ENCODE peak calls at places on chromosomes 5 and 9, in four cellular contexts. T is sigmoid colon, K is stomach, F is tibial nerve. G is an unnamed sample. For H3K9me3, the result is how much of the 10 kb centered on the place peaks cover.

GRCh38 chr5:156475831-156476551 is 149.0 kb downstream of the SGCD start:
- DNase-seq in K (no peak), T (peak), F (peak), G (peak)

GRCh38 chr5:56580864-56581263 is 234.5 kb upstream of the MAP3K1 start:
- DNase-seq in F (no peak), K (no peak), T (no peak), G (no peak)

GRCh38 chr5:172795401-172795977 is 24.5 kb upstream of the DUSP1 start:
- DNase-seq in T (peak), K (peak), F (peak), G (peak)

GRCh38 chr5:52342361-52342760 is 445.4 kb upstream of the ITGA1 start:
- DNase-seq in F (no peak), K (no peak), T (no peak), G (no peak)

GRCh38 chr9:81389569-81389993 is 299.8 kb downstream of the TLE1 start:
- DNase-seq in K (no peak), T (peak), F (peak), G (peak)

GRCh38 chr9:19720374-19720773 is 68.5 kb downstream of the SLC24A2 start:
- DNase-seq in T (no peak), F (no peak), K (no peak), G (no peak)

GRCh38 chr5:138686668-138687067 is 66.6 kb upstream of the CTNNA1 start:
- DNase-seq in F (no peak), T (no peak), K (no peak), G (no peak)

GRCh38 chr9:135611142-135611874 is 28.0 kb downstream of the GLT6D1 start:
- DNase-seq in F (no peak), T (peak), K (no peak), G (no peak)

GRCh38 chr9:135345775-135346433 is 133.7 kb upstream of the PPP1R26 start:
- DNase-seq in K (no peak), F (no peak), T (no peak), G (no peak)

GRCh38 chr5:133400831-133401351 is 211.4 kb downstream of the FSTL4 start:
- DNase-seq in F (no peak), T (no peak), K (no peak), G (no peak)

GRCh38 chr5:128877476-128877875 is 87.8 kb upstream of the SLC27A6 start:
- DNase-seq in F (no peak), K (no peak), T (no peak), G (no peak)

GRCh38 chr5:66873990-66874389 is 277.8 kb downstream of the MAST4 start:
- DNase-seq in T (no peak), F (no peak), K (no peak), G (no peak)

GRCh38 chr5:171711631-171712030 is 74.0 kb upstream of the SMIM23 start:
- DNase-seq in K (no peak), F (no peak), T (no peak), G (no peak)

GRCh38 chr9:137650779-137651178 is 32.0 kb downstream of the EHMT1 start:
- DNase-seq in F (no peak), T (peak), K (no peak), G (no peak)

GRCh38 chr9:105656131-105656921 is 5.9 kb upstream of the TAL2 start:
- DNase-seq in K (peak), T (no peak), F (no peak), G (peak)

GRCh38 chr9:114098021-114098659 is 952 bp downstream of the KIF12 start:
- DNase-seq in K (peak), F (no peak), T (no peak), G (no peak)

GRCh38 chr9:126617003-126617739 is 3.4 kb downstream of the LMX1B start:
- DNase-seq in F (no peak), T (no peak), K (no peak), G (no peak)

GRCh38 chr9:12414514-12414913 is 278.7 kb upstream of the TYRP1 start:
- DNase-seq in K (no peak), F (no peak), T (no peak), G (no peak)

GRCh38 chr5:39013938-39014337 is 60.3 kb downstream of the RICTOR start:
- DNase-seq in K (no peak), T (no peak), F (no peak), G (no peak)

GRCh38 chr9:90433398-90433890 is 209.2 kb downstream of the DIRAS2 start:
- DNase-seq in K (peak), F (no peak), T (no peak), G (no peak)

GRCh38 chr9:22649384-22649783 is 202.8 kb downstream of the DMRTA1 start:
- DNase-seq in F (no peak), K (no peak), T (no peak), G (no peak)

GRCh38 chr9:74848150-74848525 is 39.6 kb downstream of the TRPM6 start:
- DNase-seq in T (no peak), K (no peak), F (no peak), G (no peak)

GRCh38 chr9:36040271-36040925 is 3.7 kb downstream of the RECK start:
- DNase-seq in K (no peak), T (no peak), F (no peak), G (no peak)

GRCh38 chr5:96080557-96080956 is 118.9 kb upstream of the ELL2 start:
- DNase-seq in T (no peak), K (no peak), F (no peak), G (no peak)

GRCh38 chr9:120878188-120879130 is 1.5 kb upstream of the PHF19 start:
- DNase-seq in T (no peak), F (no peak), K (no peak), G (peak)

GRCh38 chr5:394671-395155 is 48.3 kb upstream of the EXOC3 start:
- DNase-seq in F (no peak), T (peak), K (no peak), G (peak)

GRCh38 chr5:109406719-109407118 is 3.1 kb downstream of the PJA2 start:
- DNase-seq in K (no peak), F (no peak), T (no peak), G (no peak)

GRCh38 chr9:21764736-21765245 is 37.6 kb upstream of the MTAP start:
- DNase-seq in K (no peak), F (no peak), T (no peak), G (no peak)

GRCh38 chr5:40991168-40991980 is 79.8 kb downstream of the MROH2B start:
- DNase-seq in K (peak), F (peak), T (peak), G (peak)

GRCh38 chr9:92325269-92325990 is at the start of the genes CENPP and NOL8:
- DNase-seq in K (peak), T (peak), F (peak), G (peak)
- TF ChIP-seq EP300 in K (no peak), T (peak), F (no peak), G (peak)

GRCh38 chr5:169635933-169636332 is 1.1 kb upstream of the DOCK2 start:
- DNase-seq in T (no peak), K (no peak), F (no peak), G (no peak)

GRCh38 chr5:169637856-169638190 is 748 bp downstream of the DOCK2 start:
- DNase-seq in F (no peak), K (peak), T (no peak), G (no peak)

GRCh38 chr5:169636477-169637084 is 494 bp upstream of the DOCK2 start:
- DNase-seq in K (no peak), F (no peak), T (no peak), G (no peak)

GRCh38 chr5:169634606-169635005 is 2.5 kb upstream of the DOCK2 start:
- DNase-seq in K (no peak), F (no peak), T (no peak), G (no peak)

DNA sequence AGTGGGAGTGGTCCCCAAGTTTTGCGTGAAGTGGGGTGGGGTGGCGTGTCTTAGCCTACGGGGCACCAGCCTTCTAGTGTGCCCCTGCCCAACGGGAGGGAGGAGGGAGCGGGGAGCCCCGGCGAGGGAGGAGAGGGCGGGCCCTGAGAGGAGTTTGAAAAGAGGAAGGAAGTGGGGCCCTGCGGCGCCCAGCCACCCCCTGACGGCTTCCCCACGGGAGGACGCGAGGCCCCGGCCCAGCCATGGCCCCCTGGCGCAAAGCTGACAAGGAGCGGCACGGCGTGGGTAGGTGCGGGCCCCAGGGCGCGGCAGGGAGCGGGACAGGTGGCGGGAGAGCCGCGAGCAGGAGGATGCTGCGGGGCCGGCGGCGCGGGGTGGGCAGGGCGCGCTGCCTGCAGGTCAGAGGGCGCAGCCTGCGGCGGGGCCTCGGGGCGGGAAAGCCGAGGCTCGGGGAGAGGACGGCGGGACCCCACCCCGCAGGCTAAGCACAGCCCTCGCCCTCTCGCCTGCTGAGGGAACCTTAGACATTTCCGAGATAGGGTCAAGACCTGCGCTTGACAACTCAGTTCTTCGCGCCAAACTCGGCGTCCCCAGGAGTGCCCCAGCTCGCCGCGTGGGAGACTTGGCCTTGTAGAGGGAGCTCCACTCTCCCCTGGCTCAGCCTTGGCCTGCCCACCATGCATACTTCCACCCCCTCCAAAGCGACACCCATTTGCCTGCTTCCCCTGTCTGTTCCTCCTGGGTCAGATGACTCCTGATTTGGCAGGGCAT is at the start of gene DOCK2:
- DNase-seq in T (peak), K (peak), F (peak), G (no peak)
- H3K4me3 ChIP-seq in T (peak), K (peak), F (peak), G (no peak)

GRCh38 chr5:122259995-122260394 is 52.0 kb upstream of the SNCAIP start:
- DNase-seq in T (peak), F (no peak), K (no peak), G (peak)

GRCh38 chr5:122256388-122256787 is 55.6 kb upstream of the SNCAIP start:
- DNase-seq in K (no peak), T (no peak), F (no peak), G (no peak)

GRCh38 chr5:122258241-122258640 is 53.8 kb upstream of the SNCAIP start:
- DNase-seq in K (no peak), F (no peak), T (no peak), G (no peak)

GRCh38 chr5:122258840-122259239 is 53.2 kb upstream of the SNCAIP start:
- DNase-seq in T (no peak), K (no peak), F (no peak), G (no peak)

GRCh38 chr5:122257000-122257399 is 55.0 kb upstream of the SNCAIP start:
- DNase-seq in K (no peak), T (no peak), F (no peak), G (no peak)
- H3K9me3 ChIP-seq in K (under half), T (under half), F (under half), G (under half)

GRCh38 chr5:35518104-35518503 is 99.6 kb upstream of the SPEF2 start:
- DNase-seq in K (no peak), F (no peak), T (no peak), G (no peak)
- TF ChIP-seq EP300 in K (no peak), F (no peak), T (no peak), G (no peak)

GRCh38 chr5:93596310-93596675 is 13.3 kb downstream of the NR2F1 start:
- DNase-seq in T (no peak), K (no peak), F (no peak), G (no peak)

GRCh38 chr5:93599427-93600146 is 16.6 kb downstream of the NR2F1 start:
- DNase-seq in T (no peak), F (no peak), K (no peak), G (no peak)

GRCh38 chr5:93598997-93599371 is 16.0 kb downstream of the NR2F1 start:
- DNase-seq in K (no peak), T (no peak), F (no peak), G (no peak)

GRCh38 chr5:93596676-93597441 is 13.8 kb downstream of the NR2F1 start:
- DNase-seq in T (no peak), F (no peak), K (peak), G (no peak)

DNA sequence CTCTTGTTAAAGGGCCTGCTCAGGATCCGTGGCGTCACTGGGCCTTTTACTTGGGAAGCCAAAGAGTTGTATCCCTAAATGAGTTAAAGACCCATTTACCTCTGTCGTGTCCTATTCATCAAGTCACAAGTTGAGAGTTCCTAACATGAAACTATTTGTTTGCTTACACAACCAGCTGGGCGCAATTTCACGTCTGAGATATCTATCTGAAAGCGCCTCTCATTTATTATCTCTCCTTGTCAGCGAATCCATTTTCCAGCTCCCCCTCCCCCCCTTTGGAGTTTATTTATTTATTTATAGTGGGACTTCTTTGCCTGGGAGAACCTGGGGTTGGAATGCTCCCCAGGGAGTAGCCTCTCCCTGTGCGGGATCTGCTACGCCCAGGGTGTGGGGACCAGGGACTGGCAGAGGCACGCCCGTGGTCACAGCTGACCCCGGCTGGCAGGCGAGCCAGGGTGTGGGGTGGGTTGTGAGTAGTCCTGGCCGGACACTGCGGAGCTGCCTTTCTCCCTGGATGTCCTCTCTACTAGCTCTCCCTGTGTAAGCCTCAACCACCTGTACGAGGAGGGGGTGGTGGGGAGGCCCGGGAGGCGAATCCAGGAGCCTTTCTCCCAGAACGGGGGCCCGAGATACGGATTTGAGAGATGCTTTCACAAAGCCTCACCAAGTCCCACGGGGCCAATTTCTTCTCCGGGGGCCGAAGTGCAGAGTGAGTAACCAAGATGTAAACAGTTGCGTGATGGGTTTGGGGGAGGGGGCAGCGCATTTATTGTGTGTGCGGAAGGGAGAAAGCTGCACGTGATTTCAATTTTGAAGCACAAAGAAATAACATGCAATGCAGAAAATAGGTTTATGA is 15.3 kb downstream of the NR2F1 start:
- DNase-seq in T (no peak), F (no peak), K (no peak), G (no peak)
- H3K4me3 ChIP-seq in T (no peak), F (peak), K (no peak), G (no peak)